ENCODE peak calls at places on chromosomes 12 and 14, in nine cellular contexts. Z, D, X, A, J, T, W, U and L are unnamed samples.
A peak's percentile ranks its signal among the peaks of the same experiment; 100 is the strongest.

GRCh38 chr12:87430444-87430843 is 598.8 kb downstream of the C12orf50 start:
- DNase-seq in A (no peak), J (no peak), T (peak; percentile 17), W (no peak), Z (no peak), U (no peak), D (peak; percentile 56), X (no peak), L (no peak)

GRCh38 chr14:75880512-75880911 is 101.3 kb downstream of the TGFB3 start:
- DNase-seq in X (no peak), T (no peak), W (no peak), D (no peak), U (no peak), Z (no peak), J (no peak), A (no peak), L (no peak)

GRCh38 chr12:102202556-102202955 is 4.9 kb upstream of the PMCH start:
- DNase-seq in Z (no peak), T (no peak), W (no peak), U (no peak), D (peak; percentile 45), J (no peak), X (no peak), A (no peak), L (no peak)

GRCh38 chr14:90499121-90499520 is 102.3 kb downstream of the CALM1 start:
- DNase-seq in J (no peak), Z (no peak), X (no peak), W (no peak), A (no peak), D (no peak), U (no peak), T (no peak), L (no peak)

GRCh38 chr12:28189774-28190320 is 409 bp upstream of the CCDC91 start:
- DNase-seq in U (no peak), T (no peak), W (no peak), A (no peak), X (peak; percentile 18), Z (no peak), D (no peak), J (no peak), L (no peak)

GRCh38 chr12:21656931-21657335 is 709 bp downstream of the LDHB start:
- DNase-seq in A (peak; percentile 57), X (peak; percentile 31), W (peak; percentile 6), U (no peak), D (peak; percentile 52), J (peak; percentile 42), Z (no peak), T (peak; percentile 58), L (peak; percentile 39)

GRCh38 chr12:25962932-25963525 is 4.5 kb downstream of the RASSF8 start:
- DNase-seq in J (no peak), U (no peak), X (peak; percentile 72), D (peak; percentile 45), A (no peak), Z (no peak), W (no peak), T (no peak), L (no peak)

GRCh38 chr12:6097384-6097783 is 27.1 kb downstream of the VWF start:
- DNase-seq in D (no peak), T (no peak), A (no peak), W (no peak), Z (no peak), U (peak; percentile 27), X (no peak), J (no peak), L (no peak)

GRCh38 chr12:124617615-124618014 is 50.2 kb upstream of the NCOR2 start:
- DNase-seq in Z (peak; percentile 53), A (peak; percentile 78), X (no peak), W (no peak), J (no peak), U (no peak), D (no peak), T (no peak), L (no peak)

GRCh38 chr14:94588311-94588710 is 7.1 kb downstream of the SERPINA5 start:
- DNase-seq in U (no peak), T (no peak), J (peak; percentile 19), Z (no peak), A (no peak), D (no peak), W (no peak), X (no peak), L (no peak)

GRCh38 chr12:3593906-3594305 is 102.9 kb downstream of the PRMT8 start:
- DNase-seq in U (no peak), J (no peak), D (no peak), W (no peak), Z (no peak), T (no peak), A (no peak), X (no peak), L (no peak)

GRCh38 chr14:82398313-82398712 is 864.7 kb upstream of the SEL1L start:
- DNase-seq in X (no peak), T (no peak), J (no peak), Z (no peak), W (no peak), D (no peak), U (no peak), A (no peak), L (no peak)

GRCh38 chr14:74973003-74973614 is 17.7 kb upstream of the PGF start:
- DNase-seq in X (no peak), D (peak; percentile 47), A (no peak), Z (no peak), J (no peak), W (no peak), T (no peak), U (no peak), L (no peak)

GRCh38 chr14:94132285-94132887 is 3.0 kb upstream of the IFI27L2 start:
- DNase-seq in X (peak; percentile 71), U (peak; percentile 33), Z (peak; percentile 82), A (peak; percentile 71), T (peak; percentile 77), D (peak; percentile 78), W (peak; percentile 66), J (no peak), L (peak; percentile 46)

GRCh38 chr14:45906257-45906656 is 653.3 kb upstream of the MIS18BP1 start:
- DNase-seq in W (no peak), A (no peak), T (no peak), X (no peak), Z (no peak), D (no peak), U (no peak), J (no peak), L (no peak)

GRCh38 chr14:68028075-68028474 is 208.5 kb downstream of the RAD51B start:
- DNase-seq in J (no peak), Z (no peak), X (no peak), D (no peak), U (no peak), W (no peak), A (no peak), T (no peak), L (no peak)

GRCh38 chr12:57151741-57152407 is 4.5 kb upstream of the LRP1-AS start:
- DNase-seq in U (peak; percentile 56), X (peak; percentile 80), J (no peak), A (no peak), Z (no peak), W (no peak), D (peak; percentile 77), T (peak; percentile 74), L (no peak)

GRCh38 chr12:106345739-106346138 is 11.8 kb upstream of the POLR3B start:
- DNase-seq in Z (peak; percentile 14), D (peak; percentile 72), J (no peak), U (no peak), W (peak; percentile 51), X (no peak), A (peak; percentile 41), T (peak; percentile 73), L (no peak)

GRCh38 chr14:97976861-97977260 is 1179.7 kb downstream of the VRK1 start:
- DNase-seq in T (no peak), X (no peak), A (no peak), Z (no peak), J (peak; percentile 78), U (no peak), D (no peak), W (no peak), L (no peak)